ENCODE peak calls at places on chromosomes 4 and X, in nine cellular contexts. K, M, Q, I, W, V, Z, J and T are unnamed samples.

GRCh38 chr4:48016141-48017107 is at the start of the genes CNGA1 and NIPAL1:
- DNase-seq in K (peak), M (peak), Q (no peak), I (peak), W (peak), V (no peak), Z (peak), J (peak), T (peak)

GRCh38 chrX:151227637-151228036 is 51.3 kb downstream of the GPR50 start:
- DNase-seq in K (peak), M (no peak), Q (no peak), I (peak), W (peak), V (no peak), Z (no peak), J (no peak), T (no peak)

GRCh38 chr4:108370291-108370690 is 201.6 kb upstream of the LEF1 start:
- DNase-seq in K (no peak), M (no peak), Q (no peak), I (no peak), W (no peak), V (no peak), Z (no peak), J (no peak), T (no peak)

GRCh38 chr4:73864365-73864764 is 4.8 kb upstream of the CXCL1 start:
- DNase-seq in K (peak), M (no peak), Q (no peak), I (peak), W (no peak), V (no peak), Z (peak), J (no peak), T (no peak)

GRCh38 chr4:157018920-157019490 is 47.4 kb upstream of the PDGFC start:
- DNase-seq in K (no peak), M (no peak), Q (no peak), I (no peak), W (no peak), V (no peak), Z (no peak), J (no peak), T (no peak)

GRCh38 chr4:95676190-95676589 is 127.4 kb upstream of the UNC5C start:
- DNase-seq in K (no peak), M (no peak), Q (no peak), I (no peak), W (no peak), V (no peak), Z (peak), J (no peak), T (no peak)

GRCh38 chr4:3217771-3218170 is 31.2 kb upstream of the MSANTD1 start:
- DNase-seq in K (no peak), M (no peak), Q (no peak), I (no peak), W (no peak), V (no peak), Z (no peak), J (no peak), T (no peak)

GRCh38 chr4:1198070-1198844 is 25.9 kb upstream of the SPON2 start:
- DNase-seq in K (no peak), M (peak), Q (no peak), I (no peak), W (no peak), V (no peak), Z (no peak), J (peak), T (peak)

GRCh38 chr4:41363384-41363981 is 106.8 kb downstream of the UCHL1 start:
- DNase-seq in K (peak), M (peak), Q (no peak), I (peak), W (peak), V (no peak), Z (peak), J (peak), T (no peak)

GRCh38 chr4:109233585-109233984 is 68.9 kb downstream of the COL25A1 start:
- DNase-seq in K (no peak), M (no peak), Q (no peak), I (no peak), W (no peak), V (no peak), Z (no peak), J (no peak), T (no peak)

GRCh38 chr4:93467484-93468155 is 360.9 kb upstream of the ATOH1 start:
- DNase-seq in K (no peak), M (no peak), Q (no peak), I (no peak), W (no peak), V (no peak), Z (no peak), J (no peak), T (no peak)

GRCh38 chr4:118834960-118835895 is 698 bp downstream of the SEC24D start:
- DNase-seq in K (peak), M (peak), Q (peak), I (peak), W (no peak), V (peak), Z (peak), J (peak), T (peak)

GRCh38 chr4:38752393-38752961 is 30.3 kb downstream of the TLR10 start:
- DNase-seq in K (no peak), M (no peak), Q (no peak), I (no peak), W (no peak), V (no peak), Z (no peak), J (no peak), T (no peak)

GRCh38 chr4:89868999-89869589 is 25.6 kb upstream of the MMRN1 start:
- DNase-seq in K (no peak), M (no peak), Q (no peak), I (no peak), W (no peak), V (no peak), Z (peak), J (no peak), T (no peak)

GRCh38 chr4:79918292-79918691 is 154.7 kb downstream of the ANTXR2 start:
- DNase-seq in K (no peak), M (no peak), Q (no peak), I (no peak), W (no peak), V (no peak), Z (no peak), J (no peak), T (no peak)

GRCh38 chr4:168478868-168479267 is 1.4 kb downstream of the DDX60L start:
- DNase-seq in K (no peak), M (no peak), Q (no peak), I (no peak), W (no peak), V (no peak), Z (no peak), J (no peak), T (no peak)
- TF ChIP-seq CTCF in K (no peak), M (no peak), Q (no peak), I (no peak), W (no peak), V (no peak), Z (no peak), J (no peak), T (no peak)

DNA sequence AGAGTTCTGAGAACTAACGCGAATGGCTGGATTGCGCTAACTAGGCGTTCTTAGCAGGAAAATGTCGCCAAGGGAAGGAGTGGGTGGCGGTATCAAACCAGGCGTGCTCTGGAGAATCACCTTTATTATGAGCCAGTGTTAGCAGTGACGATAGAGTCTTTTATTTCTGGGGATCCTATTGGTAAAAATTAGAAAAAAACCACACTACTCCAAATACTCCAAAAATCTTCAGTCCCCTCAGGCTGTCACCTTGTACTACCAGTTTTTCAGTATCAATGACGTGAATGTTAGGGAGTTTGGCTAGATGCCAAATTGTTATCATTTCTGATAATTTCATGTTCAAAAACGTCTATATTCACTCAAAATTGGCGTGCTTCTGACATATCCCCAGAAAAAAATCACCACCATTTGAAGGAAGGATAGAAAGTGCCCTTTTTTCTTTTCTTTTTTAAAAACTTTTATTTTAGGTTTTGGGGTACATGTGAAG is 1.5 kb downstream of the UGT8 start:
- DNase-seq in K (no peak), M (no peak), Q (no peak), I (no peak), W (no peak), V (no peak), Z (peak), J (no peak), T (no peak)
- H3K4me3 ChIP-seq in K (peak), M (no peak), Q (peak), I (peak), W (peak), V (no peak), Z (peak), J (peak), T (peak)

GRCh38 chr4:78057600-78058560 is 757 bp downstream of the FRAS1 start:
- DNase-seq in K (peak), M (peak), Q (no peak), I (peak), W (peak), V (no peak), Z (peak), J (peak), T (peak)
- H3K27ac ChIP-seq in K (peak), M (peak), Q (no peak), I (peak), W (peak), V (no peak), Z (no peak), J (no peak), T (no peak)

GRCh38 chr4:5884804-5885203 is 8.1 kb downstream of the CRMP1 start:
- DNase-seq in K (no peak), M (no peak), Q (no peak), I (no peak), W (no peak), V (no peak), Z (no peak), J (no peak), T (no peak)
- TF ChIP-seq CTCF in K (no peak), M (no peak), Q (no peak), I (no peak), W (no peak), V (no peak), Z (no peak), J (no peak), T (no peak)

DNA sequence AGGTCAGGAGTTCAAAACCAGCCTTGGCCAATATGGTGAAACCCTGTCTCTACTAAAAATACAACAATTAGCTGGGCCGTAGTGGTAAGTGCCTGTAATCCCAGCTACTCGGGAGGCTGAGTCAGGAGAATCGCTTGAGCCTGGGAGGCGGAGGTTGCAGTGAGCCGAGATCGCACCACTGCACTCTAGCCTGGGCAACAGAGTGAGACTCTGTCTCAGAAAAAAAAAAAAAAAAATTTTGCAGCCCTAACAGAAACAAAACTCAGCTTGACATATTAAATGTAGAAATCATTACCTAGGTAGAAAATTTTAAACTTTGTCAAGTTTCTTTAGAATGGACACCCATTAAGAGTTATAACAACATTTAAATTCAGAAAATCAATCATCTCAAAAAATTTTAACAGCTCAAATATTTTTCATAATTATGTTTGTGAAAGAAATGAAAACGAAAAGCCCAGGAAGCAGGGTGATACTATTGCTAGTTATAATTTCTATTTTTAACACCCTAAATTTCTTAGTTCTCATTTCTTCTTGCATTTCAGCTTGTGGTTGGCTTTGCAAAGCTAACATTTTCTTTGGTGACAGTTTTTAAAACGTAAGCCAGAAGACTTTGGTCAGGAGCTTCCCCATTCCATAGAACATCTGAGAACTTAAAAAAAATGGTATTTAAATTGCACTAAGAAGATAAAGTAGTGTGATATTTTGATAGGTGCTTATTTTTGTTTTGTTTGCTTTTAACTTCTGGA is 33.3 kb upstream of the RBBP7 start:
- DNase-seq in K (no peak), M (no peak), Q (no peak), I (no peak), W (no peak), V (no peak), Z (no peak), J (no peak), T (no peak)
- H3K4me3 ChIP-seq in K (no peak), M (no peak), Q (no peak), I (no peak), W (no peak), V (no peak), Z (no peak), J (no peak), T (no peak)